ENCODE peak calls at places on chromosome 17, in seven cellular contexts. One of them, this sample, is unnamed.
A peak's percentile ranks its signal among the peaks of the same experiment; 100 is the strongest.

GRCh38 chr17:32909787-32910369 is 18.1 kb upstream of the TMEM98 start:
- DNase-seq in GM12878: peak; percentile 46
- DNase-seq in cardiac muscle cell: peak; percentile 90
- DNase-seq in mesendoderm: peak; percentile 94
- DNase-seq in ovary: peak; percentile 84
- DNase-seq in CD8-positive, alpha-beta memory T cell: peak; percentile 23
- DNase-seq in left ventricle myocardium inferior: no peak
- DNase-seq in this sample: peak; percentile 88

GRCh38 chr17:1629647-1630310 is 1.1 kb upstream of the SLC43A2 start:
- DNase-seq in GM12878: no peak
- DNase-seq in cardiac muscle cell: peak; percentile 48
- DNase-seq in mesendoderm: peak; percentile 65
- DNase-seq in ovary: no peak
- DNase-seq in CD8-positive, alpha-beta memory T cell: peak; percentile 61
- DNase-seq in left ventricle myocardium inferior: peak; percentile 51
- DNase-seq in this sample: no peak

GRCh38 chr17:60495260-60495659 is 30.8 kb downstream of the APPBP2 start:
- DNase-seq in GM12878: no peak
- DNase-seq in cardiac muscle cell: no peak
- DNase-seq in mesendoderm: no peak
- DNase-seq in ovary: no peak
- DNase-seq in CD8-positive, alpha-beta memory T cell: no peak
- DNase-seq in left ventricle myocardium inferior: no peak
- DNase-seq in this sample: no peak

GRCh38 chr17:14337596-14338079 is 36.8 kb downstream of the HS3ST3B1 start:
- DNase-seq in GM12878: no peak
- DNase-seq in cardiac muscle cell: no peak
- DNase-seq in mesendoderm: no peak
- DNase-seq in ovary: no peak
- DNase-seq in CD8-positive, alpha-beta memory T cell: no peak
- DNase-seq in left ventricle myocardium inferior: no peak
- DNase-seq in this sample: no peak

GRCh38 chr17:66353937-66354401 is 51.6 kb downstream of the PRKCA start:
- DNase-seq in GM12878: no peak
- DNase-seq in cardiac muscle cell: peak; percentile 45
- DNase-seq in mesendoderm: no peak
- DNase-seq in ovary: no peak
- DNase-seq in CD8-positive, alpha-beta memory T cell: no peak
- DNase-seq in left ventricle myocardium inferior: no peak
- DNase-seq in this sample: peak; percentile 28

GRCh38 chr17:79902146-79902791 is 63.0 kb upstream of the CBX4 start:
- DNase-seq in GM12878: no peak
- DNase-seq in cardiac muscle cell: no peak
- DNase-seq in mesendoderm: peak; percentile 51
- DNase-seq in ovary: no peak
- DNase-seq in CD8-positive, alpha-beta memory T cell: no peak
- DNase-seq in left ventricle myocardium inferior: no peak
- DNase-seq in this sample: no peak

GRCh38 chr17:11898526-11899235 is 98.6 kb downstream of the ZNF18 start:
- DNase-seq in GM12878: no peak
- DNase-seq in cardiac muscle cell: no peak
- DNase-seq in mesendoderm: no peak
- DNase-seq in ovary: no peak
- DNase-seq in CD8-positive, alpha-beta memory T cell: no peak
- DNase-seq in left ventricle myocardium inferior: no peak
- DNase-seq in this sample: no peak

GRCh38 chr17:6749519-6749918 is 6.3 kb upstream of the XAF1 start:
- DNase-seq in GM12878: no peak
- DNase-seq in cardiac muscle cell: peak; percentile 42
- DNase-seq in mesendoderm: no peak
- DNase-seq in ovary: no peak
- DNase-seq in CD8-positive, alpha-beta memory T cell: no peak
- DNase-seq in left ventricle myocardium inferior: no peak
- DNase-seq in this sample: no peak

GRCh38 chr17:69220098-69220497 is 8.5 kb downstream of the ABCA10 start:
- DNase-seq in GM12878: no peak
- DNase-seq in cardiac muscle cell: no peak
- DNase-seq in mesendoderm: no peak
- DNase-seq in ovary: no peak
- DNase-seq in CD8-positive, alpha-beta memory T cell: no peak
- DNase-seq in left ventricle myocardium inferior: no peak
- DNase-seq in this sample: no peak

GRCh38 chr17:17836818-17837379 is at the start of gene SREBF1:
- DNase-seq in GM12878: no peak
- DNase-seq in cardiac muscle cell: peak; percentile 58
- DNase-seq in mesendoderm: peak; percentile 74
- DNase-seq in ovary: peak; percentile 66
- DNase-seq in CD8-positive, alpha-beta memory T cell: peak; percentile 64
- DNase-seq in left ventricle myocardium inferior: peak; percentile 69
- DNase-seq in this sample: peak; percentile 68

GRCh38 chr17:14730821-14731220 is 429.9 kb downstream of the HS3ST3B1 start:
- DNase-seq in GM12878: no peak
- DNase-seq in cardiac muscle cell: no peak
- DNase-seq in mesendoderm: no peak
- DNase-seq in ovary: no peak
- DNase-seq in CD8-positive, alpha-beta memory T cell: no peak
- DNase-seq in left ventricle myocardium inferior: no peak
- DNase-seq in this sample: no peak

GRCh38 chr17:6421700-6422604 is 13.0 kb downstream of the AIPL1 start:
- DNase-seq in GM12878: no peak
- DNase-seq in cardiac muscle cell: peak; percentile 80
- DNase-seq in mesendoderm: peak; percentile 91
- DNase-seq in ovary: peak; percentile 72
- DNase-seq in CD8-positive, alpha-beta memory T cell: peak; percentile 42
- DNase-seq in left ventricle myocardium inferior: peak; percentile 73
- DNase-seq in this sample: peak; percentile 85

GRCh38 chr17:76820039-76820438 is 48.2 kb upstream of the MGAT5B start:
- DNase-seq in GM12878: peak; percentile 13
- DNase-seq in cardiac muscle cell: no peak
- DNase-seq in mesendoderm: peak; percentile 7
- DNase-seq in ovary: no peak
- DNase-seq in CD8-positive, alpha-beta memory T cell: no peak
- DNase-seq in left ventricle myocardium inferior: no peak
- DNase-seq in this sample: no peak

GRCh38 chr17:38870259-38871165 is 654 bp downstream of the LASP1 start:
- DNase-seq in GM12878: no peak
- DNase-seq in cardiac muscle cell: peak; percentile 67
- DNase-seq in mesendoderm: peak; percentile 45
- DNase-seq in ovary: peak; percentile 74
- DNase-seq in CD8-positive, alpha-beta memory T cell: peak; percentile 64
- DNase-seq in left ventricle myocardium inferior: peak; percentile 79
- DNase-seq in this sample: peak; percentile 83

GRCh38 chr17:38869647-38870258 is at the start of gene LASP1:
- DNase-seq in GM12878: peak; percentile 55
- DNase-seq in cardiac muscle cell: peak; percentile 93
- DNase-seq in mesendoderm: peak; percentile 92
- DNase-seq in ovary: peak; percentile 88
- DNase-seq in CD8-positive, alpha-beta memory T cell: peak; percentile 87
- DNase-seq in left ventricle myocardium inferior: peak; percentile 90
- DNase-seq in this sample: peak; percentile 92

GRCh38 chr17:38871992-38872605 is 2.2 kb downstream of the LASP1 start:
- DNase-seq in GM12878: no peak
- DNase-seq in cardiac muscle cell: no peak
- DNase-seq in mesendoderm: no peak
- DNase-seq in ovary: no peak
- DNase-seq in CD8-positive, alpha-beta memory T cell: no peak
- DNase-seq in left ventricle myocardium inferior: no peak
- DNase-seq in this sample: no peak

GRCh38 chr17:38872671-38873385 is 3.0 kb downstream of the LASP1 start:
- DNase-seq in GM12878: no peak
- DNase-seq in cardiac muscle cell: no peak
- DNase-seq in mesendoderm: no peak
- DNase-seq in ovary: no peak
- DNase-seq in CD8-positive, alpha-beta memory T cell: no peak
- DNase-seq in left ventricle myocardium inferior: no peak
- DNase-seq in this sample: no peak

GRCh38 chr17:38871247-38871991 is 1.6 kb downstream of the LASP1 start:
- DNase-seq in GM12878: peak; percentile 45
- DNase-seq in cardiac muscle cell: peak; percentile 69
- DNase-seq in mesendoderm: peak; percentile 87
- DNase-seq in ovary: peak; percentile 79
- DNase-seq in CD8-positive, alpha-beta memory T cell: peak; percentile 50
- DNase-seq in left ventricle myocardium inferior: peak; percentile 50
- DNase-seq in this sample: peak; percentile 57
- H3K4me1 ChIP-seq in GM12878: peaks cover 19% of the 10 kb centered on the region
- H3K4me1 ChIP-seq in cardiac muscle cell: peaks cover 29% of the 10 kb centered on the region
- H3K4me1 ChIP-seq in mesendoderm: peaks cover 18% of the 10 kb centered on the region
- H3K4me1 ChIP-seq in ovary: peaks cover 36% of the 10 kb centered on the region
- H3K4me1 ChIP-seq in CD8-positive, alpha-beta memory T cell: peaks cover 61% of the 10 kb centered on the region
- H3K4me1 ChIP-seq in left ventricle myocardium inferior: peaks cover 80% of the 10 kb centered on the region
- H3K4me1 ChIP-seq in this sample: peaks cover 36% of the 10 kb centered on the region

DNA sequence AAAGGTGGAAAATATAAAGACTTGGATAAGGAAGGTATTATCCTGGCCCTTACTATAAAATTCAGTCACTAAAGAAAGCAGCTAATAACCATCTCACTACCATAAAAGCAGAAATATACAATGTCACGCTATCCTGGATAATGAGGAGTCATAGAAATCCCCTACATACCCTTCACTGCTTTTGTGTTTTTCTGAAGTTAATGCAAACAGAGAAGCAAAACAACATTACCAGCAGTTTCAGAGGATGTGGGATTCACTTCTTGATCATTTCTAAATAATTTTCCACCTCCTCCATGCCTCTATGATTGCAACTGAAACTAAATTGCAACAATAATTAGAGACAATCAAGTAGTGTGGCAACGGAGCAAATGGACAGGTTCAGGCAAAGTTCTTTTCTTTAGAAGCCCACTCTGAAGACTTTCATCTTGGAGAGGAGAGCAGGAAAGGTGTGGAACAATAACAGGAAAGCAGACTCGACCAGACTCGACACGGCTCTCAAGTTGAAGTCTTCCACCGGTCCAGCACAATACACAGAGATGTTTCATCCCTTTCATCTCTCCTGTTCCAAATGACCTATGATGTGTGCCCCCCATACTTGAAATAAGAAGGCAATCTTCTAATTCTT is 10.2 kb downstream of the CYTH1 start:
- DNase-seq in GM12878: peak; percentile 82
- DNase-seq in cardiac muscle cell: no peak
- DNase-seq in mesendoderm: no peak
- DNase-seq in ovary: no peak
- DNase-seq in CD8-positive, alpha-beta memory T cell: no peak
- DNase-seq in left ventricle myocardium inferior: no peak
- DNase-seq in this sample: no peak
- H3K27ac ChIP-seq in GM12878: peak overlapping the region; percentile 97
- H3K27ac ChIP-seq in cardiac muscle cell: peak overlapping the region; percentile 23
- H3K27ac ChIP-seq in mesendoderm: no peak overlapping the region
- H3K27ac ChIP-seq in ovary: no peak overlapping the region
- H3K27ac ChIP-seq in CD8-positive, alpha-beta memory T cell: peak overlapping the region; percentile 21
- H3K27ac ChIP-seq in left ventricle myocardium inferior: peak overlapping the region; percentile 52
- H3K27ac ChIP-seq in this sample: no peak overlapping the region

DNA sequence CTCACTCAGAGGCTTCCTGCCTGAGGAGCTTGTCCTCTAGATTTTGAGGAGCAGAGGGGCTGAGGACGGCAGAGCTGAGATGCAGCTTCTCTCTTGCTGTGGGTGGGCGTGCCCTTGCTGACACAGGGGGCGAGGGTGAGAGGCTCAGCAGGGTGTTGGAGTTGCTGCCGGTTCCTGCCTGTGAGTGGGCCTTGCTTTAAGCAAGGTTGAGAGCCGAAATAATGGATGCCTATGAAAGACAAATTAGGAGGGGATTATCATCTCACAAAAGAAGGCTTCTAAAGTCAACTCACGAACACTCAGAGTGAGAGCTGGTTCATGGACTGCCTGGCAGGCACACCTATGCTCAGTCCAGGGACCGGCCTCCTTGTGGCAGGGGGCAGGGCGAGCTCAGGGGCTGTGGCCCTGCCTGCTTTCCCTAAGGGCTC is 215.6 kb downstream of the MSI2 start:
- DNase-seq in GM12878: no peak
- DNase-seq in cardiac muscle cell: no peak
- DNase-seq in mesendoderm: peak; percentile 56
- DNase-seq in ovary: no peak
- DNase-seq in CD8-positive, alpha-beta memory T cell: no peak
- DNase-seq in left ventricle myocardium inferior: no peak
- DNase-seq in this sample: no peak
- H3K4me1 ChIP-seq in GM12878: peaks cover 30% of the 10 kb centered on the region
- H3K4me1 ChIP-seq in cardiac muscle cell: peaks cover 29% of the 10 kb centered on the region
- H3K4me1 ChIP-seq in mesendoderm: peaks cover 7% of the 10 kb centered on the region
- H3K4me1 ChIP-seq in ovary: peaks cover 17% of the 10 kb centered on the region
- H3K4me1 ChIP-seq in CD8-positive, alpha-beta memory T cell: no peaks in the 10 kb centered on the region
- H3K4me1 ChIP-seq in left ventricle myocardium inferior: peaks cover 70% of the 10 kb centered on the region
- H3K4me1 ChIP-seq in this sample: peaks cover 26% of the 10 kb centered on the region

GRCh38 chr17:9239821-9240658 is 218.7 kb downstream of the NTN1 start:
- DNase-seq in GM12878: no peak
- DNase-seq in cardiac muscle cell: peak; percentile 69
- DNase-seq in mesendoderm: peak; percentile 76
- DNase-seq in ovary: peak; percentile 79
- DNase-seq in CD8-positive, alpha-beta memory T cell: peak; percentile 77
- DNase-seq in left ventricle myocardium inferior: peak; percentile 82
- DNase-seq in this sample: peak; percentile 66

GRCh38 chr17:9237661-9238301 is 216.5 kb downstream of the NTN1 start:
- DNase-seq in GM12878: no peak
- DNase-seq in cardiac muscle cell: no peak
- DNase-seq in mesendoderm: peak; percentile 70
- DNase-seq in ovary: no peak
- DNase-seq in CD8-positive, alpha-beta memory T cell: no peak
- DNase-seq in left ventricle myocardium inferior: no peak
- DNase-seq in this sample: no peak

GRCh38 chr17:9239260-9239820 is 218.0 kb downstream of the NTN1 start:
- DNase-seq in GM12878: no peak
- DNase-seq in cardiac muscle cell: no peak
- DNase-seq in mesendoderm: peak; percentile 41
- DNase-seq in ovary: no peak
- DNase-seq in CD8-positive, alpha-beta memory T cell: no peak
- DNase-seq in left ventricle myocardium inferior: no peak
- DNase-seq in this sample: no peak

GRCh38 chr17:9237053-9237410 is 215.7 kb downstream of the NTN1 start:
- DNase-seq in GM12878: no peak
- DNase-seq in cardiac muscle cell: no peak
- DNase-seq in mesendoderm: no peak
- DNase-seq in ovary: no peak
- DNase-seq in CD8-positive, alpha-beta memory T cell: no peak
- DNase-seq in left ventricle myocardium inferior: no peak
- DNase-seq in this sample: no peak

DNA sequence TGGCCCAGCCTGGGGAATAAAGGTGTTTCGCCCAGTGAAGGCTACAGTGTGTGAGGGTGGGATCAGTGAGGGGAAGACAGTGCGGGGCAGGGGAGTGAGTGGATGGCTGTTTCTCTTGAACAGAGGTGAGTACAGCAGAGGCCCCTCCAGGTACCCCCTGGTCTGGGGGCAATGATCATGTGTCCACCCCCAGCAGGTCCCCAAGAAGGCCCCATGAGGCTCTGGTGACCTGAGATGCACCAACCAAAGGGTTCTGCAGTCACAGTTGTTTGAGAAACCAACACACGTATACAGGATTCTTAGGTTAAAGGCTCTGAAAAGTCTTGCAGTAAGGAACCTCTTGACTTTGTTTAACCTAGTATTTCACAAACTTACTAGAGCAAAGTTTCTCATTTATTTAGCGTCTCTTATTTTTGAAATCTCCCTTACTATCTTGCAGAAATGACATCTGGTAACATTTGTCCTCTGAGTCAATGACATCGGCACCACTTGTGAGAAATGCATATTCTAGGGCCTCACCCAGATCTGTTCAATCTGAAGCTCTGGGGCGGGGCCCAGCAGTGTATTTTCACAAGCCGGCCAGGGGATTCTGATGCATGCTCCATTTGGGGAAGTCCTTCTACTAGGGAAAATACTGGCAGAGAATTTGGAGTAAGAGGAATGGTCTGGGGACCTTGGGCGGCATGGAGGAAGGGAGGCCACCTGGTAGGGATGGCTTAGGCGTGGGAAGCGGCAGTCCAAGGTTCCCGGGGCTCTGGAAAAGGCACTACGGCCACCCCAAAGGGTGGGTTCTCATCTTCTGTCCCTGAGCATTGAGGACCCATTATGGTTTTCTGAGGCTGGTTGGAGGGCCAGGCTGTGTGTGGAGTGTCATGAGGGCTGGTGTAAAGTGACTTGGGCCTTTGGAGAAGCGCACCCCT is 217.3 kb downstream of the NTN1 start:
- DNase-seq in GM12878: no peak
- DNase-seq in cardiac muscle cell: no peak
- DNase-seq in mesendoderm: no peak
- DNase-seq in ovary: no peak
- DNase-seq in CD8-positive, alpha-beta memory T cell: no peak
- DNase-seq in left ventricle myocardium inferior: no peak
- DNase-seq in this sample: no peak
- H3K27ac ChIP-seq in GM12878: no peak overlapping the region
- H3K27ac ChIP-seq in cardiac muscle cell: no peak overlapping the region
- H3K27ac ChIP-seq in mesendoderm: no peak overlapping the region
- H3K27ac ChIP-seq in ovary: no peak overlapping the region
- H3K27ac ChIP-seq in CD8-positive, alpha-beta memory T cell: no peak overlapping the region
- H3K27ac ChIP-seq in left ventricle myocardium inferior: peak overlapping the region; percentile 97
- H3K27ac ChIP-seq in this sample: no peak overlapping the region

This sample was measured in testis.